ENCODE peak calls at places on chromosomes 1 and 21, in five cellular contexts. J is A549, P is IMR-90, N is GM12878, B is SK-N-SH. R is an unnamed sample.

GRCh38 chr21:44850208-44850800 is 23.2 kb downstream of the PTTG1IP start:
- DNase-seq in P (no peak), B (no peak), J (no peak), N (no peak), R (no peak)

GRCh38 chr1:178594133-178594532 is 81.2 kb downstream of the TEX35 start:
- DNase-seq in N (no peak), B (no peak), J (no peak), P (no peak), R (no peak)

GRCh38 chr1:233673947-233674431 is 60.1 kb downstream of the KCNK1 start:
- DNase-seq in N (no peak), J (peak), P (peak), B (no peak), R (peak)

GRCh38 chr1:156081174-156082110 is 823 bp downstream of the MEX3A start:
- DNase-seq in N (no peak), P (peak), J (no peak), B (peak), R (no peak)

GRCh38 chr1:202189919-202190715 is 3.5 kb upstream of the LGR6 start:
- DNase-seq in J (no peak), N (no peak), B (no peak), P (peak), R (no peak)

GRCh38 chr1:157286646-157287420 is 148.6 kb upstream of the ETV3 start:
- DNase-seq in P (no peak), J (no peak), N (no peak), B (no peak), R (no peak)

GRCh38 chr1:84406209-84406917 is 8.1 kb downstream of the DNASE2B start:
- DNase-seq in N (no peak), P (peak), B (no peak), J (no peak), R (no peak)

GRCh38 chr1:216190438-216190837 is 232.8 kb downstream of the USH2A start:
- DNase-seq in B (peak), P (no peak), N (no peak), J (no peak), R (no peak)

GRCh38 chr1:156664949-156665411 is 12.2 kb downstream of the NES start:
- DNase-seq in P (no peak), N (no peak), J (no peak), B (no peak), R (no peak)

GRCh38 chr1:119139393-119139792 is 1.1 kb downstream of the WARS2 start:
- DNase-seq in B (no peak), P (no peak), N (peak), J (no peak), R (no peak)

GRCh38 chr1:114482585-114482984 is 28.4 kb downstream of the TRIM33 start:
- DNase-seq in B (no peak), N (no peak), J (no peak), P (no peak), R (no peak)

GRCh38 chr1:203658274-203658673 is 31.6 kb downstream of the ATP2B4 start:
- DNase-seq in P (no peak), J (no peak), B (no peak), N (no peak), R (no peak)

GRCh38 chr1:160942926-160943325 is 11.7 kb downstream of the ITLN2 start:
- DNase-seq in J (no peak), B (no peak), N (no peak), P (no peak), R (no peak)

GRCh38 chr21:26513212-26513611 is 59.9 kb downstream of the CYYR1 start:
- DNase-seq in P (no peak), B (no peak), N (no peak), J (no peak), R (no peak)

GRCh38 chr1:9811239-9811966 is 12.4 kb downstream of the CLSTN1 start:
- DNase-seq in B (no peak), N (no peak), J (no peak), P (no peak), R (no peak)

GRCh38 chr1:150763631-150764223 is 1.9 kb downstream of the CTSS start:
- DNase-seq in N (no peak), B (no peak), P (peak), J (no peak), R (no peak)

GRCh38 chr1:171883844-171884243 is 42.5 kb downstream of the DNM3 start:
- DNase-seq in B (no peak), N (no peak), P (no peak), J (no peak), R (no peak)

GRCh38 chr1:226425431-226426031 is 17.6 kb upstream of the PARP1 start:
- DNase-seq in P (no peak), N (no peak), B (no peak), J (no peak), R (peak)

GRCh38 chr1:178693368-178693767 is 31.7 kb upstream of the RALGPS2 start:
- DNase-seq in P (peak), J (no peak), B (no peak), N (no peak), R (no peak)

DNA sequence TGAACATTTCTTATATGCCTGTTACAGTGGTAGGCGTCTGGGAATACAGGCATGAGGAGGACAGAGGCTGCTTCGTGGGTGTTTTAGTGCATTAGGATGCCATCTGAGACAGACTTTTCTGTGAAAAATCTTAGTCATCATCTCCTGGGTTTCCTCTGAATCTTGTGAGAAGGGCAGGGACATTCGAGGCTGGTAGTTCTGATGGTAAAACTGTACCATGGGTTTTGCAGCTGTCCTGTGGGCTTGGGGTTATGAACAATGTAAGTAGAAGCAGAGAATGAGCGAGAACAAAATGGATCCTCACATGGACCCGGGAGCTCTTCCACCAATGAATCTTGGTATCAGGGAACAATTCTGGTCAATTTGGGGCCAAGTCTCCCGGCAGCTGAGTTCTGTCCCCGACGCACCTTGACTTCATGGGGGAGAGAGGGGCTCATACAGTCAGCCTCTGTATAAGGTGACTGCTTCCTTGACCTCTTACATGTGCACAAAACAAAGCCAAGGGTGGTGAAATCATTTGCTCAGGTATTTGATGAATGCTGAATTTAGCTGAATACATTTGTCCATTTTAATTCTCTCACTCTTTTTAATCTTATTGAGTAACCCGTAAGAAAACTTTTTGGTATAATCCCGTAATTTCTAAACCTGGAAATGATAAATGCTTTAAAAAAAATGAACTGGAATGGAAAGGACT is 63.6 kb upstream of the ERRFI1 start:
- DNase-seq in B (no peak), N (no peak), P (peak), J (no peak), R (no peak)
- TF ChIP-seq RCOR1 in B (no peak), N (no peak), P (no peak), J (no peak), R (no peak)

GRCh38 chr1:154871374-154871773 is 1.3 kb upstream of the KCNN3 start:
- DNase-seq in P (no peak), B (no peak), N (no peak), J (no peak), R (no peak)
- TF ChIP-seq RCOR1 in P (no peak), B (no peak), N (no peak), J (no peak), R (no peak)

GRCh38 chr1:63784083-63784482 is 10.3 kb downstream of the ROR1 start:
- DNase-seq in J (no peak), B (no peak), P (no peak), N (no peak), R (no peak)

GRCh38 chr1:63790989-63791388 is 17.2 kb downstream of the ROR1 start:
- DNase-seq in B (no peak), J (no peak), N (no peak), P (no peak), R (no peak)

GRCh38 chr1:63784489-63785390 is 10.9 kb downstream of the ROR1 start:
- DNase-seq in B (no peak), P (no peak), J (no peak), N (no peak), R (no peak)

GRCh38 chr1:63789856-63790605 is 16.2 kb downstream of the ROR1 start:
- DNase-seq in P (no peak), J (no peak), N (no peak), B (no peak), R (no peak)

GRCh38 chr1:63787875-63788274 is 14.1 kb downstream of the ROR1 start:
- DNase-seq in B (no peak), N (no peak), P (no peak), J (no peak), R (no peak)
- TF ChIP-seq RCOR1 in B (no peak), N (no peak), P (no peak), J (no peak), R (no peak)

GRCh38 chr1:65176071-65176470 is 28.1 kb downstream of the AK4 start:
- DNase-seq in N (no peak), B (no peak), P (no peak), J (no peak), R (no peak)

GRCh38 chr1:65172936-65173335 is 24.9 kb downstream of the AK4 start:
- DNase-seq in B (no peak), N (no peak), P (no peak), J (no peak), R (no peak)

GRCh38 chr1:65176571-65176970 is 28.6 kb downstream of the AK4 start:
- DNase-seq in P (no peak), N (no peak), J (no peak), B (no peak), R (no peak)

GRCh38 chr1:65175171-65176070 is 27.4 kb downstream of the AK4 start:
- DNase-seq in B (no peak), N (no peak), J (no peak), P (peak), R (no peak)

DNA sequence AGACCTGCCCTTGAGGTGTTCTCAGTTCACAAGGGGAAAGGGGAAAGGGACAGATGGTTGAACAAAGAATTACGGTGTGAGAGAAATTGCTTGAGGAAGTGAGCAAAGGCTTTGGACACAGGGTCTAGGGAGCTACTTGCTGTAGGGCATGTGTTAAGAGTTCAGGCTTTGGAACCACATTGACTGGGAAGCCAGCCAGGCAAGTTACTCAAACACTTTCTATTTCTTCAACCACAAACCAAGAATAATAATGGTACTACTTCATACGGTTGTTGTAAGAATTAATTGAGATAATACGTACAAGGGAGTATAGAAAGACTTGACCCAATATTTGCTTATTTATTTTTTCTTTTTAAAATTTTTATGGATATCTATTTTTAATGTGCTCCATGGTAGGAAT is 26.6 kb downstream of the AK4 start:
- DNase-seq in J (no peak), N (peak), P (peak), B (no peak), R (no peak)
- TF ChIP-seq RCOR1 in J (no peak), N (no peak), P (no peak), B (no peak), R (no peak)

GRCh38 chr1:48084826-48085225 is 87.6 kb upstream of the TRABD2B start:
- DNase-seq in J (no peak), N (no peak), B (no peak), P (no peak), R (no peak)

GRCh38 chr1:48079096-48079495 is 81.9 kb upstream of the TRABD2B start:
- DNase-seq in N (no peak), J (no peak), B (no peak), P (no peak), R (no peak)

GRCh38 chr1:48077860-48078259 is 80.7 kb upstream of the TRABD2B start:
- DNase-seq in N (no peak), B (no peak), J (no peak), P (no peak), R (no peak)

GRCh38 chr1:48082271-48082925 is 85.2 kb upstream of the TRABD2B start:
- DNase-seq in J (no peak), B (peak), P (no peak), N (no peak), R (no peak)

GRCh38 chr1:48080343-48081255 is 83.4 kb upstream of the TRABD2B start:
- DNase-seq in B (no peak), P (no peak), N (no peak), J (no peak), R (no peak)
- TF ChIP-seq RCOR1 in B (no peak), P (no peak), N (no peak), J (no peak), R (no peak)

GRCh38 chr1:158794247-158794646 is 13.2 kb upstream of the OR6N2 start:
- DNase-seq in N (no peak), J (no peak), P (no peak), B (no peak), R (no peak)

GRCh38 chr1:158798531-158798930 is 17.5 kb upstream of the OR6N2 start:
- DNase-seq in B (no peak), J (no peak), P (no peak), N (no peak), R (no peak)

DNA sequence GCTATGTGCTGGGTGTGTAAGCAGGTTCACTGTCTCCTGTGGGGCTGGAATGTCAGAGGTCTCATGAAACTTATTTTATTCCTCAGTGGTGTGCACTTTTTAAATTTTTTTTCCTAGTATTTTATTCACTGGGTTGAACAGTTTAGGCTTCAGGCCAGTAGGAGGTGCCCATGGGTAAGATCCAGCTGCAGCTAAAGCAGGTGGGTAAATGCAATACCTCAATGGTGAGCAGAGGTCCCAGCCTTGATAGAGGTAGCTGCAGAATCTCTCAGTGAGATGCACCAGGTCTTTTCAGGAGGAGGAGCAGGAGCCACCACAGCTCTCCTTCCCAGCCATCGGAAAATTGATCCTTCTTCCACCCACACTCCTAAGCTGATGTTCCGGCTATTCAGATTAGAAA is 12.6 kb upstream of the OR6N2 start:
- DNase-seq in B (no peak), P (no peak), N (no peak), J (no peak), R (peak)
- TF ChIP-seq RCOR1 in B (no peak), P (no peak), N (no peak), J (no peak), R (no peak)

GRCh38 chr1:185733818-185734709 is at the start of gene HMCN1:
- DNase-seq in N (no peak), P (peak), J (peak), B (peak), R (peak)
- TF ChIP-seq RCOR1 in N (no peak), P (no peak), J (no peak), B (no peak), R (no peak)

GRCh38 chr1:24989082-24989481 is 59.0 kb upstream of the RUNX3 start:
- DNase-seq in B (no peak), N (no peak), J (no peak), P (no peak), R (no peak)

GRCh38 chr1:24986372-24986979 is 56.4 kb upstream of the RUNX3 start:
- DNase-seq in J (no peak), N (no peak), P (no peak), B (no peak), R (no peak)

GRCh38 chr1:24988560-24988912 is 58.5 kb upstream of the RUNX3 start:
- DNase-seq in N (no peak), P (no peak), B (no peak), J (no peak), R (no peak)

GRCh38 chr1:24987424-24987823 is 57.3 kb upstream of the RUNX3 start:
- DNase-seq in P (no peak), N (no peak), B (no peak), J (no peak), R (no peak)

DNA sequence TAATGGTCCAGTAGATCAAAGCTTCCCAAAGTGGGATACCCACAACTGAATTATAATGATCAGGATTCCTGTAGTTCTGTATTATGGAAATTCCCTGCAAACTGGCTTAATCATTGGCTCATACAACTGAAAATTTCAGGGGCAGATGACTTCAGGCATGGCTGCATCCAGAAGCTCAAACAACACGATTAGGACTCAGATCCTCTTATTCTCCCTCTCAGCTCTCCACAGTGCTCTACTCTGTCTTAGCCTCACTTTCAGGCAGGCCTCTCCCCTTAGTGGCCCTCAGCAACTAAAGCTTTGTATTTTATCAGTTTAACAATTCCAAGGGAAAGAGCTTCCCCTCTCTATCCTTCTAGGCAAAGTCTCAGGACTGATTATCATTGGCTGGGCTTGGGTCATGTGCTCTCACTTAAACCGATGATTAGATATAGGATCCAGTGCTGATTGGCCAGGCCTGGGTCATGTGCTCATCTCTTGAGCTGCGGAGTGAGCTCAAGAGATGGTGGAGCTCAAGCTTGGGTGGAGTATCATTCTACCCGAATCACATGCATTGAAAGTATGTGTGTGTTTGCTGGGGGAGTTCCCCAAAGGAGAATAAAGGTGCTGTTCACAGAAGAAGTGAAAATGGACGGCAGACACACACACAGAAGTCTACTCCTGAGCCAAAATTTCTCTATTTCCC is 57.9 kb upstream of the RUNX3 start:
- DNase-seq in J (no peak), P (no peak), N (peak), B (no peak), R (peak)
- TF ChIP-seq RCOR1 in J (no peak), P (no peak), N (no peak), B (no peak), R (no peak)

DNA sequence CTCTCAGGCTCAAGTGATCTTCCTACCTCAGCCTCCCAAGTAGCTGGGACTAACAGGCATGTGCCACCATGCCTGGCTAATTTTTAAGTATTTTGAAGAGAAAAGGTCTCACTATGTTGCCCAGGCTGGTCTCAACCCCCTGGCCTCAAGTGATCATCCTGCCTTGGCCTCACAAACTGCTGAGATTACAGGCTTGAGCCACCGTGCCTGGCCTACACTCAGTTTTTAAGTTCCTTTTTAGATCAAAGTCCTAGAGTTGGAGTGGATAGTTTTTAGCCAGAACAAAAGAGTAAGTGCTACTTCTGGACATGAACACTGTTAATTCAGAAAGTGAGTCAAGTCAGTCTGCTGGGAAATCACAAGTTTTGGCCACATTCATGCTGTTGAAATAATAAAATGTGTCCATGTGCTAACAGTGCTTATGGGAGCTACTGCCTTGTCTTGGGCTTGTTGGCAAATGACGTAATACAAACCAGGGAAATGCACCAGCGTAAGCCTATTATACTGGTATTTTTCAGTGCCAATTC is 84.2 kb downstream of the NDUFS5 start:
- DNase-seq in J (no peak), B (no peak), P (peak), N (no peak), R (no peak)
- TF ChIP-seq RCOR1 in J (no peak), B (no peak), P (no peak), N (no peak), R (no peak)

GRCh38 chr1:32965251-32965643 is 638 bp upstream of the RNF19B start:
- DNase-seq in N (no peak), J (no peak), B (no peak), P (no peak), R (no peak)

GRCh38 chr1:32964461-32965250 is at the start of gene RNF19B:
- DNase-seq in P (peak), N (peak), B (peak), J (peak), R (peak)

GRCh38 chr1:32962248-32962896 is 2.2 kb downstream of the RNF19B start:
- DNase-seq in N (peak), J (no peak), P (peak), B (no peak), R (no peak)

GRCh38 chr1:32966900-32967299 is 2.3 kb upstream of the RNF19B start:
- DNase-seq in P (no peak), J (no peak), B (no peak), N (no peak), R (peak)

GRCh38 chr1:32963746-32964460 is 706 bp downstream of the RNF19B start:
- DNase-seq in J (peak), P (peak), B (peak), N (no peak), R (peak)
- TF ChIP-seq RCOR1 in J (no peak), P (no peak), B (peak), N (no peak), R (peak)

R was measured in K562.